ENCODE peak calls at places on chromosome 16, in five cellular contexts. C is IMR-90, I is HEK293T, G is K562, K is GM12878. X is an unnamed sample.
A peak's percentile ranks its signal among the peaks of the same experiment; 100 is the strongest.

GRCh38 chr16:68086336-68086821 is 1.2 kb downstream of the NFATC3 start:
- DNase-seq in C (peak; percentile 59), I (peak; percentile 25), G (no peak), K (no peak), X (peak; percentile 69)

GRCh38 chr16:1978476-1979120 is 2.7 kb downstream of the NOXO1 start:
- DNase-seq in C (no peak), I (no peak), G (no peak), K (no peak), X (no peak)

GRCh38 chr16:4679854-4680636 is 13.3 kb upstream of the NUDT16L1 start:
- DNase-seq in C (peak; percentile 67), I (no peak), G (no peak), K (no peak), X (no peak)

GRCh38 chr16:68539704-68540370 is 746 bp downstream of the ZFP90 start:
- DNase-seq in C (no peak), I (no peak), G (no peak), K (no peak), X (no peak)

GRCh38 chr16:8751481-8752311 is 45.7 kb downstream of the TMEM186 start:
- DNase-seq in C (peak; percentile 78), I (no peak), G (no peak), K (no peak), X (peak; percentile 39)

GRCh38 chr16:1152651-1153259 is at the start of gene CACNA1H:
- DNase-seq in C (no peak), I (peak; percentile 88), G (peak; percentile 94), K (no peak), X (no peak)

GRCh38 chr16:67144943-67145342 is 5.9 kb downstream of the B3GNT9 start:
- DNase-seq in C (no peak), I (no peak), G (no peak), K (no peak), X (no peak)

GRCh38 chr16:85663891-85664321 is 24.8 kb downstream of the GINS2 start:
- DNase-seq in C (peak; percentile 28), I (no peak), G (no peak), K (no peak), X (no peak)

GRCh38 chr16:3645504-3646347 is 8.8 kb upstream of the DNASE1 start:
- DNase-seq in C (peak; percentile 73), I (no peak), G (peak; percentile 10), K (no peak), X (no peak)

GRCh38 chr16:2854700-2855309 is 3.2 kb downstream of the PRSS22 start:
- DNase-seq in C (no peak), I (no peak), G (peak; percentile 61), K (no peak), X (no peak)

GRCh38 chr16:66242672-66243071 is 123.8 kb upstream of the CDH5 start:
- DNase-seq in C (no peak), I (no peak), G (no peak), K (no peak), X (no peak)

GRCh38 chr16:87703071-87703470 is 62.7 kb downstream of the KLHDC4 start:
- DNase-seq in C (no peak), I (no peak), G (no peak), K (no peak), X (no peak)

GRCh38 chr16:401468-402348 is at the start of gene DECR2:
- DNase-seq in C (peak; percentile 85), I (peak; percentile 97), G (peak; percentile 95), K (peak; percentile 40), X (peak; percentile 80)

GRCh38 chr16:68190099-68190498 is 45.8 kb downstream of the ESRP2 start:
- DNase-seq in C (no peak), I (no peak), G (no peak), K (no peak), X (no peak)

GRCh38 chr16:3194792-3195191 is 6.8 kb downstream of the OR1F1 start:
- DNase-seq in C (no peak), I (no peak), G (peak; percentile 75), K (no peak), X (no peak)

GRCh38 chr16:15777533-15778203 is 79.2 kb downstream of the MYH11 start:
- DNase-seq in C (peak; percentile 61), I (peak; percentile 62), G (peak; percentile 66), K (no peak), X (peak; percentile 79)

GRCh38 chr16:3879258-3879886 is 1.1 kb downstream of the CREBBP start:
- DNase-seq in C (no peak), I (no peak), G (peak; percentile 39), K (no peak), X (no peak)

GRCh38 chr16:1430759-1431496 is at the start of gene PERCC1:
- DNase-seq in C (no peak), I (no peak), G (no peak), K (no peak), X (no peak)

GRCh38 chr16:16042076-16042475 is 92.7 kb downstream of the ABCC1 start:
- DNase-seq in C (peak; percentile 88), I (no peak), G (no peak), K (no peak), X (no peak)

GRCh38 chr16:66427036-66427446 is at the start of gene BEAN1:
- DNase-seq in C (no peak), I (peak; percentile 67), G (peak; percentile 78), K (no peak), X (no peak)

GRCh38 chr16:17275076-17275732 is 195.6 kb downstream of the XYLT1 start:
- DNase-seq in C (no peak), I (no peak), G (no peak), K (no peak), X (peak; percentile 51)

GRCh38 chr16:69532761-69533459 is 32.9 kb upstream of the NFAT5 start:
- DNase-seq in C (no peak), I (no peak), G (peak; percentile 14), K (no peak), X (peak; percentile 31)

GRCh38 chr16:58249780-58250478 is 44.9 kb downstream of the PRSS54 start:
- DNase-seq in C (peak; percentile 62), I (peak; percentile 95), G (peak; percentile 95), K (peak; percentile 40), X (peak; percentile 76)

DNA sequence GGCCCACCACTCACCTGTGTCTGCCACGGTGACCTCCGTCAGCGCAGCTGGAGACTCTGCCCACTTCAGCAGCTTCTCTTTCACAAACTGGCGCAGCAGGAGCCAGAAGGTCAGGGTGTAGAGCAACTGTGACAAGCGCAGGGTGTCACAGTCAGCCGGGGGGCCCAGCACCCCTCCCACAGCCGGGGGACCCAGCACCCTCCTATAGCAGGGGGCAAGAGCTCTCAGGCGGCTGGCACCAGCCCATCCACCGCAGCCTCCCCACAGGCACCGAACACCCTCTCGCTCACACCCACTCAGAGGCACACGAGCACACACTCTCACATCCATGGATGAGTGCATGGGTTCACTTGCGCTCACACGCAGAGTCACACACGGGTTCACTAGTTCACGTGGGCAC is 28.8 kb downstream of the CTU2 start:
- DNase-seq in C (no peak), I (no peak), G (no peak), K (no peak), X (no peak)
- TF ChIP-seq BHLHE40 in C (no peak), I (no peak), G (no peak), K (no peak), X (no peak)

GRCh38 chr16:51553910-51554309 is 402.8 kb upstream of the SALL1 start:
- DNase-seq in C (peak; percentile 65), I (no peak), G (no peak), K (no peak), X (no peak)
- TF ChIP-seq BHLHE40 in C (no peak), I (no peak), G (no peak), K (no peak), X (no peak)

DNA sequence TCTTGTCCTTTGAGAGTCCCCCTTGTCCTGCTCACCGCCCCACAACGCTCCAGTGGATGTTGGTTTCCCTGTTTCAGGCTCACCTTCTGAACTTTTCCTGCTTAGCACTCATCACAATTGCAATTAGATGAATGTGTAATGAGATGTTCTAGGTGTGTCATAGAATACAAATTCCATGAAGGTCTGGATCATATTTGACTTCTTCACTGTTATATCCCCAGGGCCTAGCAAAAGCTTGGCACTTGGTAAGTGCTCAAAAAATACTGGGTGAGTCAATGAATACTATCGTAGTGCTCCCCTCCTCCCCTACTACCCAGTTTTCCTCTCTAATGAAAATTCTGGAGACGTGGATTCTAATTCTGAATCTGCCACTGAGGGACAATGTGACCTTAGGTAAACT is 33.1 kb downstream of the DNAH3 start:
- DNase-seq in C (no peak), I (no peak), G (no peak), K (no peak), X (no peak)
- TF ChIP-seq BHLHE40 in C (no peak), I (no peak), G (no peak), K (no peak), X (no peak)

DNA sequence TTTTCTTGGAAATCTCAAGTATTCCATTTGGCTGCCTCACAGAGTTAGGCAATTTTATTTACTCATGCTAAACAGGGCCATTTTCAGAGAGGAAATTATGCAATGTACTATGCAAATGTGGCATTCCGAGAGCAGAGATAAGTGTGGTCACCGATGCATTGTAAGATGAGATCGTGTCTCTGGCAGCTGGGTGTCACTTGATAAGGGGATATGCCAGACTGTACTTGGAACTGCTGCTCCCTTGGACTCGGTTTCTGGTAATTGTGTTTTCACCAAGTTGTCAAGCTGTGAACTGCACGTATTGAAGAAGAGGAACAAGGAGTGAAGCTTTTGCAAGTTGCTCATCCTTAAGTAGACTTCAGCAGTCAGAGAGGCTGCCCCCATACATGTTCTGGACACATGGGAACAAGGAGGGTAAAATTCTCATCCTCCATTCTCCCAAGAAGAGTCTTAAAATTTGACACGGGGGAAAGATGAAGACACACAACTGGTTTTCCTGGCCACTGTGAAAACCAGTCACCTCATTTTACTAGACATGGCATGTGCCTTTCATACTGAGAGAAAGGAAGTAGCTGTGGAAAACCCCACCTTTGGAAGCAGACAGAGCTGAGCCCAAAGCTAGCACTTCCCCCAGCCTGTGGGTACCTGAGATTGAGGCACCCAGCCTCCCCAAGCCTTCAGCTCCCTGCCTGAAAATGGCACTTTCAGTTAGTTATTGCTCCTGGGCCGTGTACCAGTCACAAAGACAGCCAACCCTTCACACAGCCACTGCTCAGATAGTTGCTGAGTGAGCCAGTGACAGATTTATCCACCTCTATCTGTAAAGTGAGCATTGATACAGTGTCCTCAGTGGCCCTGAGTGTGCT is 150.7 kb downstream of the SOCS1 start:
- DNase-seq in C (peak; percentile 98), I (no peak), G (peak; percentile 80), K (peak; percentile 86), X (no peak)
- TF ChIP-seq BHLHE40 in C (peak; percentile 69), I (no peak), G (peak; percentile 80), K (peak; percentile 49), X (no peak)

GRCh38 chr16:74296465-74297295 is at the start of gene PSMD7:
- DNase-seq in C (peak; percentile 85), I (peak; percentile 90), G (peak; percentile 88), K (peak; percentile 40), X (peak; percentile 95)

GRCh38 chr16:74291577-74292208 is 4.9 kb upstream of the PSMD7 start:
- DNase-seq in C (peak; percentile 49), I (no peak), G (no peak), K (no peak), X (no peak)

GRCh38 chr16:74298104-74298503 is 1.5 kb downstream of the PSMD7 start:
- DNase-seq in C (no peak), I (no peak), G (no peak), K (no peak), X (no peak)

GRCh38 chr16:74297296-74297665 is 667 bp downstream of the PSMD7 start:
- DNase-seq in C (peak; percentile 19), I (peak; percentile 43), G (no peak), K (no peak), X (peak; percentile 61)

DNA sequence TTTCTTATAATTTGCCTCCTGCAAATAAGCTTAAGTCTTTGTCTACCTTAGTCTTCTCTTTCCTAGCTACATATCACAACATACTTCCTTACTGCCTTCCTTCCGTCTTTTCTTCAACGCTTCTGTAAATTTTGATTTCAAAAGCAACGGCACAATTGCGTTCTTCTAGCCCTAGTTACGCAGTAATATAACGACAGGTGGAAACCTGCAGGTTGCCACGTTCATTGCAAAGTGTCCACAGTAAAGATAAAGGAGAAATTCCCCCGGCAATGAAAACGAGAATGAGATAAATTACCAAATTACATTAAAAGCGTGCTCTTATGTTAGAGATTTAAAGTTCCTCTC is 522 bp upstream of the PSMD7 start:
- DNase-seq in C (no peak), I (no peak), G (no peak), K (no peak), X (no peak)
- TF ChIP-seq BHLHE40 in C (no peak), I (no peak), G (no peak), K (no peak), X (no peak)

X was measured in A549.